ENCODE peak calls at places on chromosome 12, in nine cellular contexts. J is CD8-positive, alpha-beta T cell; L is T-helper 17 cell; E is T-cell; H is activated CD8-positive, alpha-beta T cell treated with anti-CD3 and anti-CD28 coated beads for 36 hours; M is IMR-90; P is CD4-positive, CD25-positive, alpha-beta regulatory T cell; K is lung; N is GM23338. R is an unnamed sample.

GRCh38 chr12:101942206-101942605 is 64.8 kb downstream of the DRAM1 start:
- ATAC-seq in J (no peak), L (no peak), E (no peak), H (no peak), M (no peak), P (no peak), K (no peak), N (no peak), R (no peak)

GRCh38 chr12:8628731-8629130 is 16.1 kb upstream of the AICDA start:
- ATAC-seq in J (no peak), L (no peak), E (no peak), H (no peak), M (no peak), P (no peak), K (no peak), N (no peak), R (no peak)

GRCh38 chr12:89276860-89277259 is 75.4 kb downstream of the DUSP6 start:
- ATAC-seq in J (no peak), L (no peak), E (no peak), H (no peak), M (no peak), P (no peak), K (no peak), N (no peak), R (no peak)

GRCh38 chr12:12985817-12986408 is 14.2 kb downstream of the HEBP1 start:
- ATAC-seq in J (peak; percentile 79), L (peak; percentile 76), E (peak; percentile 62), H (peak; percentile 90), M (peak; percentile 67), P (peak; percentile 47), K (no peak), N (peak; percentile 100), R (peak; percentile 93)

GRCh38 chr12:8960185-8960584 is 10.7 kb upstream of the M6PR start:
- ATAC-seq in J (peak; percentile 96), L (peak; percentile 99), E (peak; percentile 100), H (peak; percentile 80), M (no peak), P (peak; percentile 81), K (no peak), N (no peak), R (no peak)

GRCh38 chr12:110349096-110349495 is 54.4 kb downstream of the ANAPC7 start:
- ATAC-seq in J (no peak), L (no peak), E (no peak), H (peak; percentile 4), M (no peak), P (no peak), K (no peak), N (no peak), R (no peak)

GRCh38 chr12:116559080-116559329 is 176 bp upstream of the MAP1LC3B2 start:
- ATAC-seq in J (no peak), L (peak; percentile 26), E (peak; percentile 39), H (peak; percentile 57), M (no peak), P (peak; percentile 13), K (no peak), N (no peak), R (no peak)

GRCh38 chr12:34257093-34257492 is 234.8 kb downstream of the ALG10 start:
- ATAC-seq in J (no peak), L (no peak), E (no peak), H (no peak), M (no peak), P (no peak), K (no peak), N (no peak), R (no peak)

GRCh38 chr12:124761876-124762275 is 101.8 kb downstream of the SCARB1 start:
- ATAC-seq in J (no peak), L (no peak), E (no peak), H (peak; percentile 72), M (no peak), P (no peak), K (no peak), N (no peak), R (no peak)

GRCh38 chr12:122123051-122123760 is 44.6 kb downstream of the MLXIP start:
- ATAC-seq in J (peak; percentile 77), L (peak; percentile 61), E (peak; percentile 72), H (peak; percentile 80), M (peak; percentile 79), P (no peak), K (peak; percentile 56), N (peak; percentile 77), R (peak; percentile 76)

GRCh38 chr12:106133136-106134087 is 5.3 kb downstream of the NUAK1 start:
- ATAC-seq in J (no peak), L (no peak), E (no peak), H (no peak), M (no peak), P (no peak), K (no peak), N (peak; percentile 59), R (no peak)

GRCh38 chr12:110893956-110894355 is 26.4 kb downstream of the MYL2 start:
- ATAC-seq in J (no peak), L (peak; percentile 23), E (peak; percentile 18), H (no peak), M (no peak), P (no peak), K (no peak), N (no peak), R (no peak)

GRCh38 chr12:123715151-123715676 is 3.1 kb downstream of the ATP6V0A2 start:
- ATAC-seq in J (no peak), L (no peak), E (no peak), H (peak; percentile 31), M (no peak), P (no peak), K (no peak), N (no peak), R (no peak)

GRCh38 chr12:68833508-68833907 is 25.5 kb downstream of the MDM2 start:
- ATAC-seq in J (no peak), L (no peak), E (no peak), H (no peak), M (no peak), P (no peak), K (no peak), N (no peak), R (no peak)

GRCh38 chr12:57435288-57435687 is 704 bp downstream of the INHBC start:
- ATAC-seq in J (no peak), L (no peak), E (no peak), H (peak; percentile 19), M (no peak), P (no peak), K (no peak), N (no peak), R (no peak)

GRCh38 chr12:50934981-50935807 is 17.1 kb upstream of the HIGD1C start:
- ATAC-seq in J (no peak), L (no peak), E (no peak), H (no peak), M (peak; percentile 83), P (no peak), K (no peak), N (no peak), R (peak; percentile 72)

GRCh38 chr12:99824900-99825562 is 159.7 kb downstream of the ANKS1B start:
- ATAC-seq in J (no peak), L (no peak), E (no peak), H (no peak), M (no peak), P (no peak), K (no peak), N (no peak), R (peak; percentile 33)

GRCh38 chr12:123396543-123396942 is 12.6 kb downstream of the KMT5A start:
- ATAC-seq in J (no peak), L (no peak), E (no peak), H (no peak), M (no peak), P (no peak), K (no peak), N (no peak), R (no peak)

GRCh38 chr12:72282721-72283120 is 10.6 kb downstream of the TRHDE start:
- ATAC-seq in J (no peak), L (no peak), E (no peak), H (no peak), M (peak; percentile 77), P (no peak), K (no peak), N (peak; percentile 83), R (peak; percentile 76)

GRCh38 chr12:4643747-4644146 is 5.1 kb downstream of the AKAP3 start:
- ATAC-seq in J (no peak), L (no peak), E (no peak), H (no peak), M (no peak), P (no peak), K (no peak), N (no peak), R (no peak)

GRCh38 chr12:65019696-65020095 is 101.4 kb downstream of the WIF1 start:
- ATAC-seq in J (no peak), L (no peak), E (no peak), H (no peak), M (no peak), P (no peak), K (no peak), N (no peak), R (no peak)

GRCh38 chr12:16323638-16324037 is 23.8 kb upstream of the MGST1 start:
- ATAC-seq in J (no peak), L (no peak), E (no peak), H (no peak), M (no peak), P (no peak), K (no peak), N (no peak), R (no peak)